ENCODE peak calls at places on chromosomes 5 and 9, in nine cellular contexts. One of them, this sample, is unnamed.

GRCh38 chr5:180047667-180048066 is 23.9 kb downstream of the RNF130 start:
- DNase-seq in neural progenitor cell: no peak
- DNase-seq in IMR-90: no peak
- DNase-seq in GM12878: no peak
- DNase-seq in right atrium auricular region: peak; percentile 72
- DNase-seq in tibial nerve: peak; percentile 53
- DNase-seq in left ventricle myocardium inferior: peak; percentile 70
- DNase-seq in heart left ventricle: peak; percentile 38
- DNase-seq in body of pancreas: peak; percentile 82
- DNase-seq in this sample: no peak

GRCh38 chr9:79012561-79012960 is 559.2 kb upstream of the TLE4 start:
- DNase-seq in left ventricle myocardium inferior: no peak
- DNase-seq in tibial nerve: no peak
- DNase-seq in right atrium auricular region: no peak
- DNase-seq in neural progenitor cell: no peak
- DNase-seq in GM12878: no peak
- DNase-seq in IMR-90: peak; percentile 70
- DNase-seq in body of pancreas: no peak
- DNase-seq in heart left ventricle: no peak
- DNase-seq in this sample: no peak

GRCh38 chr5:177523711-177524538 is 7.2 kb upstream of the DDX41 start:
- DNase-seq in heart left ventricle: no peak
- DNase-seq in left ventricle myocardium inferior: peak; percentile 10
- DNase-seq in IMR-90: no peak
- DNase-seq in tibial nerve: no peak
- DNase-seq in neural progenitor cell: no peak
- DNase-seq in GM12878: no peak
- DNase-seq in body of pancreas: no peak
- DNase-seq in right atrium auricular region: no peak
- DNase-seq in this sample: no peak

GRCh38 chr5:172463031-172463430 is 8.7 kb upstream of the SH3PXD2B start:
- DNase-seq in IMR-90: no peak
- DNase-seq in GM12878: no peak
- DNase-seq in heart left ventricle: no peak
- DNase-seq in tibial nerve: no peak
- DNase-seq in left ventricle myocardium inferior: no peak
- DNase-seq in right atrium auricular region: no peak
- DNase-seq in neural progenitor cell: no peak
- DNase-seq in body of pancreas: no peak
- DNase-seq in this sample: no peak

GRCh38 chr9:73344060-73344459 is 192.4 kb downstream of the ANXA1 start:
- DNase-seq in left ventricle myocardium inferior: no peak
- DNase-seq in IMR-90: no peak
- DNase-seq in right atrium auricular region: no peak
- DNase-seq in tibial nerve: no peak
- DNase-seq in body of pancreas: no peak
- DNase-seq in neural progenitor cell: no peak
- DNase-seq in GM12878: no peak
- DNase-seq in heart left ventricle: no peak
- DNase-seq in this sample: no peak

GRCh38 chr9:107336718-107337360 is 53.8 kb downstream of the RAD23B start:
- DNase-seq in tibial nerve: no peak
- DNase-seq in heart left ventricle: no peak
- DNase-seq in IMR-90: peak; percentile 56
- DNase-seq in right atrium auricular region: no peak
- DNase-seq in body of pancreas: peak; percentile 34
- DNase-seq in neural progenitor cell: no peak
- DNase-seq in GM12878: no peak
- DNase-seq in left ventricle myocardium inferior: no peak
- DNase-seq in this sample: no peak

GRCh38 chr9:129208191-129209091 is 30.4 kb upstream of the IER5L start:
- DNase-seq in heart left ventricle: no peak
- DNase-seq in IMR-90: no peak
- DNase-seq in body of pancreas: no peak
- DNase-seq in right atrium auricular region: no peak
- DNase-seq in GM12878: no peak
- DNase-seq in neural progenitor cell: peak; percentile 62
- DNase-seq in left ventricle myocardium inferior: no peak
- DNase-seq in tibial nerve: no peak
- DNase-seq in this sample: no peak

GRCh38 chr9:120733190-120733589 is 18.9 kb upstream of the MEGF9 start:
- DNase-seq in neural progenitor cell: no peak
- DNase-seq in tibial nerve: no peak
- DNase-seq in IMR-90: peak; percentile 80
- DNase-seq in body of pancreas: peak; percentile 90
- DNase-seq in right atrium auricular region: peak; percentile 75
- DNase-seq in heart left ventricle: peak; percentile 29
- DNase-seq in GM12878: no peak
- DNase-seq in left ventricle myocardium inferior: peak; percentile 22
- DNase-seq in this sample: peak; percentile 88

GRCh38 chr9:127173063-127173462 is 50.6 kb upstream of the ANGPTL2 start:
- DNase-seq in GM12878: no peak
- DNase-seq in heart left ventricle: no peak
- DNase-seq in body of pancreas: no peak
- DNase-seq in right atrium auricular region: no peak
- DNase-seq in tibial nerve: no peak
- DNase-seq in neural progenitor cell: no peak
- DNase-seq in left ventricle myocardium inferior: peak; percentile 5
- DNase-seq in IMR-90: no peak
- DNase-seq in this sample: no peak

GRCh38 chr5:82419559-82420332 is 141.6 kb upstream of the RPS23 start:
- DNase-seq in heart left ventricle: no peak
- DNase-seq in GM12878: no peak
- DNase-seq in left ventricle myocardium inferior: no peak
- DNase-seq in right atrium auricular region: no peak
- DNase-seq in body of pancreas: no peak
- DNase-seq in tibial nerve: no peak
- DNase-seq in neural progenitor cell: no peak
- DNase-seq in IMR-90: no peak
- DNase-seq in this sample: no peak

GRCh38 chr9:121122450-121123032 is 47.8 kb downstream of the CNTRL start:
- DNase-seq in right atrium auricular region: no peak
- DNase-seq in body of pancreas: no peak
- DNase-seq in IMR-90: no peak
- DNase-seq in heart left ventricle: no peak
- DNase-seq in tibial nerve: no peak
- DNase-seq in neural progenitor cell: no peak
- DNase-seq in GM12878: peak; percentile 40
- DNase-seq in left ventricle myocardium inferior: no peak
- DNase-seq in this sample: no peak

GRCh38 chr5:100273846-100274580 is 261.2 kb upstream of the FAM174A start:
- DNase-seq in body of pancreas: no peak
- DNase-seq in right atrium auricular region: no peak
- DNase-seq in neural progenitor cell: no peak
- DNase-seq in GM12878: no peak
- DNase-seq in IMR-90: no peak
- DNase-seq in left ventricle myocardium inferior: no peak
- DNase-seq in heart left ventricle: no peak
- DNase-seq in tibial nerve: no peak
- DNase-seq in this sample: no peak

GRCh38 chr5:117262607-117263131 is 688.0 kb upstream of the SEMA6A start:
- DNase-seq in tibial nerve: no peak
- DNase-seq in heart left ventricle: no peak
- DNase-seq in body of pancreas: no peak
- DNase-seq in GM12878: no peak
- DNase-seq in IMR-90: no peak
- DNase-seq in left ventricle myocardium inferior: no peak
- DNase-seq in right atrium auricular region: no peak
- DNase-seq in neural progenitor cell: peak; percentile 25
- DNase-seq in this sample: no peak

GRCh38 chr5:117261948-117262606 is 687.5 kb upstream of the SEMA6A start:
- DNase-seq in left ventricle myocardium inferior: no peak
- DNase-seq in body of pancreas: no peak
- DNase-seq in right atrium auricular region: no peak
- DNase-seq in GM12878: no peak
- DNase-seq in tibial nerve: no peak
- DNase-seq in heart left ventricle: no peak
- DNase-seq in neural progenitor cell: no peak
- DNase-seq in IMR-90: no peak
- DNase-seq in this sample: no peak

GRCh38 chr5:117266237-117266725 is 691.7 kb upstream of the SEMA6A start:
- DNase-seq in right atrium auricular region: no peak
- DNase-seq in IMR-90: no peak
- DNase-seq in body of pancreas: no peak
- DNase-seq in GM12878: no peak
- DNase-seq in left ventricle myocardium inferior: no peak
- DNase-seq in heart left ventricle: no peak
- DNase-seq in neural progenitor cell: no peak
- DNase-seq in tibial nerve: no peak
- DNase-seq in this sample: no peak
- TF ChIP-seq CTCF in right atrium auricular region: no peak
- TF ChIP-seq CTCF in IMR-90: no peak
- TF ChIP-seq CTCF in body of pancreas: no peak
- TF ChIP-seq CTCF in GM12878: peak; percentile 0
- TF ChIP-seq CTCF in left ventricle myocardium inferior: no peak
- TF ChIP-seq CTCF in heart left ventricle: no peak
- TF ChIP-seq CTCF in neural progenitor cell: no peak
- TF ChIP-seq CTCF in tibial nerve: no peak
- TF ChIP-seq CTCF in this sample: no peak

DNA sequence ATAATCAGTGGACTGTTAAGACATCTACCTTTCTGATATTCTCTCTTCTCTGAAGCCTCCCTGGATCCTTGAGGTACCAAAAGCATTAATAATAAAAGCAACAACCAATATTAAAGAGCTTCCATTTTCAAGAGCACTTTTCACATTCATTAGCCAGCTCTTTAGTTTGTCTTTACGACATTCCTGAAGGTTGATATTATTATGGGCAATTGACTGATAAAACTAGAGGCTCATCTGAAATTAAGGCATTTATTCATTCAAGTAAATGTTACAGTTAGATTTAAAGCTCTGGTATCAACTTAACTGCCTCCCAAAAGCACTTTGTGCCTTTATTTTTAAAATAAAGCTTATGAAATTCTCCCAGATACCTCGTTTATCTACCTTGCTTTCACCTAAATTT is 199.6 kb downstream of the PLK2 start:
- DNase-seq in heart left ventricle: no peak
- DNase-seq in neural progenitor cell: no peak
- DNase-seq in right atrium auricular region: no peak
- DNase-seq in IMR-90: no peak
- DNase-seq in GM12878: no peak
- DNase-seq in body of pancreas: no peak
- DNase-seq in tibial nerve: no peak
- DNase-seq in left ventricle myocardium inferior: no peak
- DNase-seq in this sample: no peak
- H3K4me3 ChIP-seq in heart left ventricle: no peak overlapping the region
- H3K4me3 ChIP-seq in neural progenitor cell: no peak overlapping the region
- H3K4me3 ChIP-seq in right atrium auricular region: no peak overlapping the region
- H3K4me3 ChIP-seq in IMR-90: peak overlapping the region; percentile 0
- H3K4me3 ChIP-seq in GM12878: no peak overlapping the region
- H3K4me3 ChIP-seq in body of pancreas: no peak overlapping the region
- H3K4me3 ChIP-seq in tibial nerve: no peak overlapping the region
- H3K4me3 ChIP-seq in left ventricle myocardium inferior: no peak overlapping the region
- H3K4me3 ChIP-seq in this sample: no peak overlapping the region

DNA sequence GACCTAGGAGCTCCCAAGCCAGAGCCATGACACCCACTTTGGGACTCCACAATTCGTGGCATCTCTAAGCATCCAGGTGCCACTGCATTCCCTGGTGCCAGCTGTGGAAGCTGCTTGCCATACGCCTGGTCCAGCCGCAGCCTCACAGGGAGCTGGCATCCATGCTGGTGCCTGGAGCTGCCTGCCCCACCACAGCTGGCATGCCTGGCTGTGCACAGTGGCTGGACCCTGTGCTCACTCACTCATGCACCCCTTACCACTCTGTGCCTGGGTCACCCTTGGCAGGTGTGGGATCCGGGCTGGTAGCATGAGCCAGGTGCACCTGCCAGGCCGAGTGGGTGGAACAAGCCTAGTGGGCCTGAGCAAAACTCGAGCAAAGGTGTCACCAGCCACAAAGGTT is 90.1 kb downstream of the CAVIN4 start:
- DNase-seq in body of pancreas: no peak
- DNase-seq in right atrium auricular region: no peak
- DNase-seq in neural progenitor cell: no peak
- DNase-seq in IMR-90: no peak
- DNase-seq in tibial nerve: no peak
- DNase-seq in heart left ventricle: no peak
- DNase-seq in GM12878: no peak
- DNase-seq in left ventricle myocardium inferior: no peak
- DNase-seq in this sample: no peak
- TF ChIP-seq CTCF in body of pancreas: no peak
- TF ChIP-seq CTCF in right atrium auricular region: no peak
- TF ChIP-seq CTCF in neural progenitor cell: no peak
- TF ChIP-seq CTCF in IMR-90: no peak
- TF ChIP-seq CTCF in tibial nerve: no peak
- TF ChIP-seq CTCF in heart left ventricle: no peak
- TF ChIP-seq CTCF in GM12878: no peak
- TF ChIP-seq CTCF in left ventricle myocardium inferior: no peak
- TF ChIP-seq CTCF in this sample: no peak

GRCh38 chr5:42953061-42953460 is 87.1 kb downstream of the ANXA2R start:
- DNase-seq in heart left ventricle: no peak
- DNase-seq in tibial nerve: no peak
- DNase-seq in body of pancreas: no peak
- DNase-seq in GM12878: no peak
- DNase-seq in left ventricle myocardium inferior: no peak
- DNase-seq in right atrium auricular region: no peak
- DNase-seq in IMR-90: peak; percentile 25
- DNase-seq in neural progenitor cell: no peak
- DNase-seq in this sample: no peak

GRCh38 chr5:42950466-42951168 is 89.5 kb downstream of the ANXA2R start:
- DNase-seq in neural progenitor cell: no peak
- DNase-seq in IMR-90: peak; percentile 100
- DNase-seq in right atrium auricular region: peak; percentile 91
- DNase-seq in body of pancreas: peak; percentile 81
- DNase-seq in tibial nerve: peak; percentile 62
- DNase-seq in GM12878: peak; percentile 32
- DNase-seq in heart left ventricle: peak; percentile 76
- DNase-seq in left ventricle myocardium inferior: peak; percentile 43
- DNase-seq in this sample: peak; percentile 98

GRCh38 chr5:42952575-42952974 is 87.5 kb downstream of the ANXA2R start:
- DNase-seq in IMR-90: no peak
- DNase-seq in neural progenitor cell: no peak
- DNase-seq in GM12878: no peak
- DNase-seq in heart left ventricle: no peak
- DNase-seq in left ventricle myocardium inferior: no peak
- DNase-seq in body of pancreas: no peak
- DNase-seq in tibial nerve: no peak
- DNase-seq in right atrium auricular region: no peak
- DNase-seq in this sample: no peak

GRCh38 chr5:42951169-42951846 is 88.8 kb downstream of the ANXA2R start:
- DNase-seq in heart left ventricle: peak; percentile 39
- DNase-seq in left ventricle myocardium inferior: peak; percentile 26
- DNase-seq in neural progenitor cell: no peak
- DNase-seq in IMR-90: peak; percentile 43
- DNase-seq in GM12878: peak; percentile 13
- DNase-seq in right atrium auricular region: peak; percentile 60
- DNase-seq in tibial nerve: peak; percentile 32
- DNase-seq in body of pancreas: peak; percentile 33
- DNase-seq in this sample: no peak

DNA sequence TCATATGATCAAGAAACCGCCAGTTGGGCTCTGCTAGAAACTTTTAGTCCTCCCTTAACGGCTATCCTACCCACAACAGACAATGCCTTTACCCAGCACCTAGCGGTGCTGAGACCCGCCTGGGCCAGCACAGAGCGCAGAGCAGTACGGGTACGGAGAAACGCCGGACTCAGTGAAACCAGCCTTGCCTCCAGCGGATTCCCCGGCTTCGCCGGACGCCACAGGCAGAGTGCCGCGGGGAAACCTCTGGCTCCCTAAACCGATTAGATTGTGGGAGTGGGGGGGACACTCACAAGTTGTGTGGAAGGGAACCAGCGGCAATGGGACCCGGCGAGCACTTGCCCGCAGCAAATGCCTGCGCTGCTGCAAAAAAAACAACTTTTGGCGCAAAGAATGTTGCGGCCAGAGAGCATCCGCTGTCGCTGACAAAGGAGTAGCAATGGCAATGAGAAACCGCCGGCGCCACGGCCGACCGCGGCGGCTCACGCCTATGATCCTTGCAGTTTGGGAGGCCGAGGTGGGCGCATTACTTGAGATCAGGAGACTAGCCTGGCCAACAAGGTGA is 88.2 kb downstream of the ANXA2R start:
- DNase-seq in body of pancreas: no peak
- DNase-seq in left ventricle myocardium inferior: no peak
- DNase-seq in right atrium auricular region: no peak
- DNase-seq in heart left ventricle: peak; percentile 18
- DNase-seq in tibial nerve: peak; percentile 12
- DNase-seq in GM12878: no peak
- DNase-seq in neural progenitor cell: no peak
- DNase-seq in IMR-90: peak; percentile 22
- DNase-seq in this sample: no peak
- H3K4me3 ChIP-seq in body of pancreas: no peak overlapping the region
- H3K4me3 ChIP-seq in left ventricle myocardium inferior: peak overlapping the region; percentile 71
- H3K4me3 ChIP-seq in right atrium auricular region: peak overlapping the region; percentile 44
- H3K4me3 ChIP-seq in heart left ventricle: peak overlapping the region; percentile 58
- H3K4me3 ChIP-seq in tibial nerve: peak overlapping the region; percentile 61
- H3K4me3 ChIP-seq in GM12878: peak overlapping the region; percentile 62
- H3K4me3 ChIP-seq in neural progenitor cell: no peak overlapping the region
- H3K4me3 ChIP-seq in IMR-90: peak overlapping the region; percentile 45
- H3K4me3 ChIP-seq in this sample: peak overlapping the region; percentile 56